ENCODE peak calls at places on chromosomes 2 and 18, in eight cellular contexts. U, W, T, P, X, Q, F and Y are unnamed samples.

GRCh38 chr2:136022747-136023146 is 37.3 kb upstream of the DARS1 start:
- DNase-seq in U (no peak), W (no peak), T (no peak), P (no peak), X (no peak), Q (no peak), F (no peak), Y (no peak)

GRCh38 chr2:8511868-8512612 is 169.8 kb upstream of the ID2 start:
- DNase-seq in U (peak), W (no peak), T (no peak), P (no peak), X (no peak), Q (no peak), F (peak), Y (no peak)

GRCh38 chr2:44087037-44087713 is 81.5 kb upstream of the PPM1B start:
- DNase-seq in U (peak), W (peak), T (peak), P (peak), X (peak), Q (peak), F (peak), Y (peak)

GRCh38 chr18:8711736-8712135 is 6.4 kb downstream of the MTCL1 start:
- DNase-seq in U (no peak), W (no peak), T (no peak), P (no peak), X (no peak), Q (no peak), F (no peak), Y (no peak)

GRCh38 chr2:29777164-29777563 is 144.2 kb downstream of the ALK start:
- DNase-seq in U (peak), W (no peak), T (no peak), P (no peak), X (no peak), Q (no peak), F (peak), Y (no peak)

GRCh38 chr2:17644997-17645715 is 104.7 kb downstream of the VSNL1 start:
- DNase-seq in U (peak), W (no peak), T (no peak), P (no peak), X (no peak), Q (no peak), F (peak), Y (no peak)

GRCh38 chr2:164542584-164543021 is 78.7 kb downstream of the GRB14 start:
- DNase-seq in U (peak), W (no peak), T (no peak), P (no peak), X (no peak), Q (no peak), F (peak), Y (peak)

GRCh38 chr2:48249093-48249492 is 280.9 kb upstream of the STON1 start:
- DNase-seq in U (no peak), W (no peak), T (no peak), P (no peak), X (no peak), Q (no peak), F (peak), Y (peak)

GRCh38 chr2:178947006-178947405 is 102.9 kb downstream of the CCDC141 start:
- DNase-seq in U (no peak), W (no peak), T (no peak), P (no peak), X (no peak), Q (no peak), F (no peak), Y (no peak)

GRCh38 chr2:135882415-135882814 is 6.2 kb upstream of the MCM6 start:
- DNase-seq in U (no peak), W (no peak), T (no peak), P (no peak), X (no peak), Q (no peak), F (no peak), Y (no peak)

GRCh38 chr18:24055009-24055804 is 40.7 kb downstream of the TTC39C start:
- DNase-seq in U (no peak), W (no peak), T (no peak), P (no peak), X (no peak), Q (no peak), F (no peak), Y (no peak)

GRCh38 chr2:120736955-120737801 is 1.5 kb downstream of the GLI2 start:
- DNase-seq in U (no peak), W (no peak), T (no peak), P (peak), X (peak), Q (no peak), F (peak), Y (peak)

GRCh38 chr18:961644-962355 is 57.1 kb downstream of the ADCYAP1 start:
- DNase-seq in U (peak), W (no peak), T (peak), P (no peak), X (peak), Q (peak), F (peak), Y (peak)

GRCh38 chr18:61922435-61922834 is 29.6 kb upstream of the RNF152 start:
- DNase-seq in U (peak), W (no peak), T (no peak), P (no peak), X (no peak), Q (no peak), F (peak), Y (no peak)

GRCh38 chr2:233824373-233824772 is 30.0 kb downstream of the HJURP start:
- DNase-seq in U (no peak), W (no peak), T (no peak), P (no peak), X (peak), Q (no peak), F (no peak), Y (no peak)

GRCh38 chr2:102806250-102806837 is 44.5 kb downstream of the TMEM182 start:
- DNase-seq in U (peak), W (no peak), T (no peak), P (peak), X (peak), Q (peak), F (peak), Y (peak)

GRCh38 chr2:201781583-201782051 is 884 bp upstream of the ALS2 start:
- DNase-seq in U (no peak), W (peak), T (no peak), P (no peak), X (peak), Q (no peak), F (peak), Y (peak)

GRCh38 chr18:10453885-10454772 is at the start of gene APCDD1:
- DNase-seq in U (no peak), W (peak), T (no peak), P (peak), X (peak), Q (peak), F (peak), Y (peak)

GRCh38 chr2:206125914-206126313 is 33.3 kb downstream of the NDUFS1 start:
- DNase-seq in U (peak), W (no peak), T (no peak), P (no peak), X (no peak), Q (no peak), F (no peak), Y (no peak)

GRCh38 chr2:132415256-132416079 is 1.1 kb upstream of the GPR39 start:
- DNase-seq in U (no peak), W (no peak), T (no peak), P (no peak), X (peak), Q (no peak), F (peak), Y (no peak)